ENCODE peak calls at places on chromosomes 12 and 14, in four cellular contexts. U is H9, R is Karpas-422, Y is neuronal stem cell. B is an unnamed sample.

GRCh38 chr14:105330491-105330895 is 15.9 kb downstream of the PACS2 start:
- DNase-seq in Y (no peak), U (no peak), R (no peak), B (no peak)

GRCh38 chr12:94225924-94226630 is 77.7 kb downstream of the PLXNC1 start:
- DNase-seq in R (no peak), U (peak; percentile 85), Y (no peak), B (no peak)

GRCh38 chr12:754238-754816 is 1.9 kb downstream of the WNK1 start:
- DNase-seq in U (no peak), Y (no peak), R (peak; percentile 61), B (peak; percentile 31)

GRCh38 chr14:59037086-59037485 is 151.4 kb upstream of the DAAM1 start:
- DNase-seq in U (no peak), Y (no peak), R (no peak), B (no peak)

GRCh38 chr14:95322646-95323045 is 2.9 kb upstream of the CLMN start:
- DNase-seq in R (no peak), Y (no peak), U (no peak), B (no peak)

GRCh38 chr12:59322473-59322872 is 273.4 kb upstream of the SLC16A7 start:
- DNase-seq in U (peak; percentile 57), Y (no peak), R (no peak), B (no peak)

GRCh38 chr12:65300679-65301349 is 22.3 kb downstream of the MSRB3 start:
- DNase-seq in Y (no peak), U (peak; percentile 55), R (peak; percentile 57), B (peak; percentile 1)

GRCh38 chr14:50233335-50234250 is 2.2 kb upstream of the SOS2 start:
- DNase-seq in Y (no peak), R (no peak), U (no peak), B (no peak)

GRCh38 chr12:6745751-6746525 is 7.0 kb downstream of the MLF2 start:
- DNase-seq in Y (no peak), R (peak; percentile 78), U (no peak), B (peak; percentile 73)

GRCh38 chr12:30546121-30546520 is 149.5 kb downstream of the IPO8 start:
- DNase-seq in U (no peak), Y (no peak), R (no peak), B (no peak)

GRCh38 chr14:53613404-53614253 is 343.0 kb downstream of the BMP4 start:
- DNase-seq in U (no peak), R (peak; percentile 94), Y (peak; percentile 46), B (peak; percentile 96)

GRCh38 chr12:115872919-115873357 is 404.6 kb downstream of the MED13L start:
- DNase-seq in Y (no peak), R (no peak), U (peak; percentile 86), B (no peak)

GRCh38 chr12:46763230-46763629 is 62.6 kb downstream of the SLC38A4 start:
- DNase-seq in Y (no peak), R (no peak), U (no peak), B (no peak)

GRCh38 chr12:45718306-45718705 is 11.2 kb upstream of the ARID2 start:
- DNase-seq in Y (no peak), U (no peak), R (no peak), B (no peak)

GRCh38 chr12:6333566-6333965 is 8.3 kb downstream of the TNFRSF1A start:
- DNase-seq in Y (no peak), R (no peak), U (no peak), B (no peak)

GRCh38 chr12:90987520-90987919 is 17.3 kb downstream of the EPYC start:
- DNase-seq in Y (no peak), R (no peak), U (no peak), B (no peak)

GRCh38 chr12:6285063-6285477 is 25.4 kb upstream of the PLEKHG6 start:
- DNase-seq in R (peak; percentile 85), Y (peak; percentile 73), U (peak; percentile 82), B (peak; percentile 74)

GRCh38 chr14:51780006-51780692 is 80.3 kb upstream of the GNG2 start:
- DNase-seq in Y (peak; percentile 76), U (peak; percentile 71), R (peak; percentile 95), B (peak; percentile 77)

GRCh38 chr14:71328183-71328582 is 420.9 kb downstream of the PCNX1 start:
- DNase-seq in Y (no peak), U (no peak), R (no peak), B (no peak)

GRCh38 chr14:102849522-102850379 is 72.5 kb downstream of the TRAF3 start:
- DNase-seq in Y (no peak), U (no peak), R (no peak), B (no peak)

GRCh38 chr14:51020024-51020710 is 74.7 kb downstream of the TRIM9 start:
- DNase-seq in Y (no peak), R (no peak), U (no peak), B (no peak)

GRCh38 chr12:44000309-44000952 is 164.6 kb downstream of the TMEM117 start:
- DNase-seq in U (peak; percentile 86), Y (peak; percentile 30), R (peak; percentile 90), B (peak; percentile 55)

GRCh38 chr14:105857816-105858675 is 331.7 kb downstream of the TMEM121 start:
- DNase-seq in U (peak; percentile 10), Y (no peak), R (no peak), B (peak; percentile 54)

GRCh38 chr12:101795786-101796185 is 35.0 kb downstream of the GNPTAB start:
- DNase-seq in R (no peak), Y (no peak), U (no peak), B (no peak)

GRCh38 chr12:85865905-85866304 is 8.2 kb upstream of the NTS start:
- DNase-seq in R (no peak), Y (no peak), U (no peak), B (no peak)

GRCh38 chr14:67524152-67524963 is 8.7 kb upstream of the PLEKHH1 start:
- DNase-seq in Y (no peak), U (no peak), R (no peak), B (no peak)

GRCh38 chr12:109147954-109148353 is 31.6 kb downstream of the ACACB start:
- DNase-seq in R (no peak), U (no peak), Y (no peak), B (no peak)

GRCh38 chr14:33062881-33063280 is 124.2 kb downstream of the NPAS3 start:
- DNase-seq in Y (no peak), R (no peak), U (no peak), B (no peak)

GRCh38 chr12:48105321-48105866 is 485 bp downstream of the SENP1 start:
- DNase-seq in R (peak; percentile 84), U (no peak), Y (no peak), B (peak; percentile 64)
- H2AFZ ChIP-seq in R (peak overlapping the region; percentile 58), U (no peak overlapping the region), Y (peak overlapping the region; percentile 91), B (peak overlapping the region; percentile 71)

DNA sequence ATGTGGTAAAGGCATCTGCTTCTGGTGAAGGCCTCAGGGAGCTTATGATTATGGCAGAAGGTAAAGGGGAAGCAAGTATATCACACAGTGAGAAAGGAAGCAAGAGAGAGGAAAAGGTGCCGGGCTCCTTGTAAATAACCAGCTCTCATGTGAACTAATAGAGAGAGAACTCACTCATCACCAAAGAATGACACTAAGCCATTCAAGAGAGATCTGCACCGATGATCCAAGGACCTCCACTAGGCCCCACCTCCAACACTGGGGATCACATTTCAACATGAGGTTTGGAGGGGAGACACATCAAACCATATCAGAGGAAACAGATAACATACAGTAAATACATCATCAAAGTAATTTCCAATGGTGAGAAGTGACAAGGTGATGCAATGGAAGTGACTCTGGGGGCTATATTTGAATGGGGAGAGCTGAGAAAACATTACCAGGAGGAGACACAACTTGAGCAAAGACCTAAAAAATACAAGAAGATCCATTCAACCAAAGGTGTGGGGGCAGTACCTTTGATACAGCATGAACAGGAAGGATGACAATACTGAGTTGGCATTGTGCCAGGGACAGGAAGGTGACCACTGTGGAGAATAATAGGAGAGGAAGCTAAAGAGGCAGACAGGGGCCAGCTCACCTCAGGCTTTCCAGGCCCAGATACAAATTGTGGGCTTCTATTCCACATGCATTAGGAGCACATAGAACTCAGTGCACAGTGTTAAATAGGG is 134.4 kb upstream of the GRIP1 start:
- DNase-seq in R (no peak), U (no peak), Y (no peak), B (peak; percentile 57)
- H2AFZ ChIP-seq in R (no peak overlapping the region), U (no peak overlapping the region), Y (no peak overlapping the region), B (peak overlapping the region; percentile 65)

DNA sequence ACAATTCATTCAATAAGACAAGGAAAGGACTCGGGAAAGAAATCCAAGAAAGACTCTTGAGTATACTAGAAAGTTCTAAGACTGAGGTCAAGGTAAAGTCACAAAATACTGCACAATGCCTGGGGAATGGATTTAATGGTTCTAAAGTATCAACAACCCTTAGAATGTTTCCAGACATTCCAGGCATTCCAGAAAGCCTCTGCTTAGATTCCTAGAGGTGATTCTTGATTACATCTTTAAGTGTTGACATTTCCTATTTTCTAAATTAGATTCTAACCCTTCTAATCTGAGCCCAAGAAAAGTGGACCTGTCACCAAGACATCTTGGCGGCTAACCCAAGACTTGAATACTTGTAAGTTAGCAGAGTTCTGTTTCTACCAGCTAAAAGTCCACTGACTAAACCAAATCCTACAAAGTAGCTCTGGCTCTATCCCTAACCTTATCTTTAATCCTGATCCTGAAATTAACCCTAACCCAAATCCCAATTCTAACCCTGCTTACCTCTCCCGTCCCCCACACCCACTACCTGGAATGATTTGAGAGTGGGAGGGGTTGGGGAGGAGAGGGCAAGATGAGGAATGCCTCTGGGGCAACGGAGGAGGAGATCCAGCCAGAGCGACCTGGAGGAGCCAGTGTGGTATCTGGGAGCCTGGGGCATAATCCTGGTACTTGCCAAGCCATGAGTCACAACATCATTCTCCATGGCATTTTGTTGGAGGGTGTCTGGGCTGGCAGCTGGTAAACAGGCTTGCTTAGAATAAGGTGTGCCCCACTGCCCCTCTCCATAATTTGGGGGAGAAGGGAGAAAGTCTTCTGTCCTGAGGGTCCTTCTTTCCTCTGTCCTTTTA is 93.4 kb upstream of the HOXC13 start:
- DNase-seq in Y (no peak), R (no peak), U (peak; percentile 45), B (no peak)
- H2AFZ ChIP-seq in Y (no peak overlapping the region), R (no peak overlapping the region), U (no peak overlapping the region), B (no peak overlapping the region)

GRCh38 chr12:54784115-54784514 is 70.2 kb upstream of the MUCL1 start:
- DNase-seq in Y (no peak), R (no peak), U (no peak), B (no peak)

GRCh38 chr12:54786081-54786480 is 68.2 kb upstream of the MUCL1 start:
- DNase-seq in U (peak; percentile 51), R (no peak), Y (no peak), B (no peak)
- H2AFZ ChIP-seq in U (no peak overlapping the region), R (no peak overlapping the region), Y (no peak overlapping the region), B (no peak overlapping the region)

GRCh38 chr14:77032483-77032853 is 4.0 kb upstream of the IRF2BPL start:
- DNase-seq in R (no peak), Y (no peak), U (no peak), B (no peak)
- H2AFZ ChIP-seq in R (no peak overlapping the region), Y (peak overlapping the region; percentile 76), U (no peak overlapping the region), B (peak overlapping the region; percentile 16)

GRCh38 chr14:81172881-81173280 is 47.9 kb downstream of the GTF2A1 start:
- DNase-seq in R (no peak), U (no peak), Y (no peak), B (peak; percentile 18)
- H2AFZ ChIP-seq in R (peak overlapping the region; percentile 2), U (no peak overlapping the region), Y (no peak overlapping the region), B (peak overlapping the region; percentile 6)